ENCODE peak calls at places on chromosomes 4 and X, in seven cellular contexts. J is AG09309, F is AG09319, L is fibroblast of lung, H is heart right ventricle, D is mucosa of descending colon, N is IMR-90. B is an unnamed sample.

GRCh38 chr4:80322716-80323115 is 12.8 kb upstream of the CFAP299 start:
- DNase-seq in J (no peak), F (no peak), L (peak; percentile 63), H (no peak), D (no peak), N (peak; percentile 68), B (peak; percentile 73)

GRCh38 chrX:139680356-139680755 is 27.6 kb downstream of the MCF2 start:
- DNase-seq in J (no peak), F (no peak), L (no peak), H (no peak), D (no peak), N (no peak), B (no peak)

GRCh38 chr4:21790437-21791029 is 158.0 kb downstream of the KCNIP4 start:
- DNase-seq in J (no peak), F (no peak), L (peak; percentile 77), H (no peak), D (no peak), N (peak; percentile 54), B (peak; percentile 80)

GRCh38 chr4:158016511-158016910 is 156.3 kb downstream of the GASK1B start:
- DNase-seq in J (no peak), F (no peak), L (peak; percentile 75), H (no peak), D (no peak), N (peak; percentile 56), B (peak; percentile 76)

GRCh38 chr4:6196324-6196723 is 4.0 kb downstream of the JAKMIP1 start:
- DNase-seq in J (no peak), F (no peak), L (no peak), H (no peak), D (no peak), N (no peak), B (no peak)

GRCh38 chr4:11720292-11720691 is 291.6 kb upstream of the HS3ST1 start:
- DNase-seq in J (no peak), F (no peak), L (peak; percentile 73), H (no peak), D (no peak), N (peak; percentile 67), B (peak; percentile 76)

GRCh38 chr4:111952708-111953107 is 192.5 kb upstream of the FAM241A start:
- DNase-seq in J (no peak), F (no peak), L (no peak), H (no peak), D (no peak), N (no peak), B (no peak)

GRCh38 chr4:83535520-83535944 is 376 bp upstream of the GPAT3 start:
- DNase-seq in J (no peak), F (peak; percentile 19), L (peak; percentile 75), H (peak; percentile 36), D (peak; percentile 80), N (peak; percentile 76), B (peak; percentile 76)

GRCh38 chr4:13504374-13504773 is 20.2 kb upstream of the RAB28 start:
- DNase-seq in J (no peak), F (no peak), L (no peak), H (no peak), D (no peak), N (no peak), B (no peak)

GRCh38 chrX:147710301-147710700 is 201.4 kb upstream of the FMR1 start:
- DNase-seq in J (no peak), F (no peak), L (no peak), H (no peak), D (no peak), N (no peak), B (no peak)

GRCh38 chr4:151304755-151305154 is 20.6 kb downstream of the SH3D19 start:
- DNase-seq in J (no peak), F (no peak), L (no peak), H (no peak), D (no peak), N (no peak), B (peak; percentile 45)

GRCh38 chrX:118350221-118350620 is 4.3 kb downstream of the WDR44 start:
- DNase-seq in J (no peak), F (no peak), L (peak; percentile 42), H (no peak), D (no peak), N (peak; percentile 40), B (peak; percentile 37)

GRCh38 chrX:71216446-71216845 is 6.6 kb upstream of the GJB1 start:
- DNase-seq in J (no peak), F (no peak), L (no peak), H (no peak), D (peak; percentile 27), N (no peak), B (no peak)

GRCh38 chr4:1211951-1212545 is 36.9 kb downstream of the CTBP1 start:
- DNase-seq in J (no peak), F (no peak), L (no peak), H (peak; percentile 30), D (peak; percentile 39), N (no peak), B (no peak)

GRCh38 chr4:176791591-176792347 is 953 bp downstream of the VEGFC start:
- DNase-seq in J (no peak), F (no peak), L (peak; percentile 75), H (peak; percentile 16), D (no peak), N (peak; percentile 54), B (peak; percentile 49)

GRCh38 chrX:132954323-132954722 is 4.1 kb downstream of the HS6ST2 start:
- DNase-seq in J (no peak), F (no peak), L (no peak), H (no peak), D (no peak), N (no peak), B (no peak)

GRCh38 chrX:40403757-40404156 is 177.0 kb upstream of the ATP6AP2 start:
- DNase-seq in J (no peak), F (no peak), L (no peak), H (no peak), D (no peak), N (no peak), B (no peak)

GRCh38 chrX:105017641-105018040 is 202.9 kb downstream of the TEX13A start:
- DNase-seq in J (no peak), F (no peak), L (no peak), H (no peak), D (no peak), N (no peak), B (no peak)

GRCh38 chr4:124060261-124060918 is 652.1 kb downstream of the ANKRD50 start:
- DNase-seq in J (no peak), F (no peak), L (peak; percentile 50), H (peak; percentile 13), D (no peak), N (peak; percentile 49), B (peak; percentile 93)

GRCh38 chrX:23403849-23404248 is 69.2 kb downstream of the PTCHD1 start:
- DNase-seq in J (no peak), F (no peak), L (no peak), H (no peak), D (no peak), N (no peak), B (peak; percentile 2)

GRCh38 chrX:115561605-115562491 is 874 bp downstream of the PLS3 start:
- DNase-seq in J (no peak), F (no peak), L (peak; percentile 55), H (peak; percentile 51), D (peak; percentile 49), N (peak; percentile 35), B (peak; percentile 51)
- TF ChIP-seq CTCF in J (no peak), F (peak; percentile 14), L (peak; percentile 9), H (peak; percentile 12), D (no peak), N (no peak), B (peak; percentile 5)

GRCh38 chr4:47002593-47002992 is 9.2 kb upstream of the GABRA4 start:
- DNase-seq in J (no peak), F (no peak), L (peak; percentile 65), H (no peak), D (no peak), N (peak; percentile 79), B (peak; percentile 45)
- TF ChIP-seq CTCF in J (peak; percentile 5), F (no peak), L (peak; percentile 38), H (peak; percentile 59), D (no peak), N (peak; percentile 68), B (peak; percentile 41)

DNA sequence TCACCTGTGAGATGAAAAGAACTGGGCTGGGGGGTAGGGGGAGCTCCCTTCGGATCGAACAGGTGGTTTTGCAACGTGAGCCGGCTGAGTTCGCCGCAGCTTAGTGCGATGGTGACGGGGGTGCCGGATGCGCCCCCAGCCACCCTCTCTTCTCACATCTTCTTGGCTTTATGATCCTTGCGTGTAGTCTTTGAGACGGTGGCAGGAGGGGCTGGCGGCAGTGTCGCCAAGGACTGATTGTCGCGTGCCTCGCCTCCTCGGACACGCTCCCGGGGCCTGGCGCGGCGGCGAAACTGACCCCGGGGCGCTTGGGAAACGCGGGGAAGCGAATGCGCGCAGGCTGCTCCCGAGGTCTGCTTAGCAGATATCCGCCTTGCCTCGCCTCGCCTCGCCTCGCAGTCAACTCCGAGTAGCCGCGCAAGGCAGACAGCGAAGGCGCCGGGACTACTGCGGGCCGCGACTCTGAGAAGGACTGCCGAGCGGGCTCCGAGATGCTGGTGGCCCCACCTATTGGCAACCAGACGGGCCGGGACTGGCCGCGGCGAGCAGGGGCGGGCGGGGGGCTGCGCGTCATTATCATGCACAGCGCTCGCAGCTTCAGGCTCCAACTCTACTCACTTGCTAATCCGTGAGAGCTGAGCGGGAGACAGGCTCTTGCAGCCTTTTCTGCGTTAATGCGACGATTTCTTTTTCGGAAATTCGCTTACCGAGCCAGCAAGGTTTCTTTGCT is 1.5 kb downstream of the GRID2 start:
- DNase-seq in J (no peak), F (no peak), L (peak; percentile 63), H (peak; percentile 39), D (no peak), N (peak; percentile 32), B (peak; percentile 37)
- TF ChIP-seq CTCF in J (no peak), F (no peak), L (no peak), H (no peak), D (no peak), N (no peak), B (no peak)

DNA sequence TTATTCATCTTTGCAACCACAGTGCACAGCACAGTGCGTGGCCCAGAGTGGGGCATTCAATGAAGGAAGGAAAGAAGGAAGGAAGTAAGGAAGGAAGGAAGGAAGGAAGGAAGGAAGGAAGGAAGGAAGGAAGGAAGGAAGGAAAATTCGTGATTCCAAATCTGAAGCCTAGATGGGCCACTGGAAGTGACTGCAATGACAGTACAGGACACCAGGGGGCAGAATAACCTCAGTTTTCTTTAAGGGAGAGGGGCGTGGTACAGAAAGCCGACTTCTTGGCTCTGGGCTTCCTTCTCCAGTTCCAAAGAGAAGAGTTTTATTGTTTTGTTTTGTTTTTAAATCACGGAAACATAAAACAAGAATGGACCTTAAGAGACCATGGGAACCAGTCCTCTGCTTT is 47.8 kb downstream of the APLN start:
- DNase-seq in J (no peak), F (peak; percentile 18), L (peak; percentile 56), H (no peak), D (peak; percentile 36), N (peak; percentile 36), B (peak; percentile 59)
- TF ChIP-seq CTCF in J (peak; percentile 79), F (peak; percentile 77), L (peak; percentile 58), H (peak; percentile 74), D (peak; percentile 36), N (peak; percentile 73), B (peak; percentile 51)

GRCh38 chr4:107579099-107579498 is 140.9 kb downstream of the PAPSS1 start:
- DNase-seq in J (no peak), F (no peak), L (no peak), H (no peak), D (no peak), N (no peak), B (no peak)
- TF ChIP-seq CTCF in J (no peak), F (no peak), L (no peak), H (no peak), D (no peak), N (no peak), B (no peak)

GRCh38 chr4:126386512-126386911 is 1071.8 kb downstream of the FAT4 start:
- DNase-seq in J (no peak), F (no peak), L (no peak), H (no peak), D (no peak), N (no peak), B (no peak)
- TF ChIP-seq CTCF in J (no peak), F (no peak), L (no peak), H (no peak), D (no peak), N (no peak), B (no peak)